ENCODE peak calls at places on chromosomes 2 and 18, in seven cellular contexts. G, F, Q, R, O, E and C are unnamed samples.
A peak's percentile ranks its signal among the peaks of the same experiment; 100 is the strongest.

GRCh38 chr2:31038385-31038784 is 99.9 kb downstream of the GALNT14 start:
- DNase-seq in G (no peak), Q (no peak), R (no peak), F (no peak), O (no peak), E (no peak), C (no peak)

GRCh38 chr2:59176737-59177136 is 935.6 kb upstream of the FANCL start:
- DNase-seq in G (no peak), R (no peak), Q (no peak), E (peak; percentile 18), F (no peak), O (no peak), C (no peak)

GRCh38 chr18:567119-567518 is 13.1 kb upstream of the CETN1 start:
- DNase-seq in F (no peak), O (no peak), Q (no peak), R (no peak), G (no peak), E (no peak), C (no peak)

GRCh38 chr18:58221060-58221725 is 177.2 kb downstream of the NEDD4L start:
- DNase-seq in Q (no peak), R (no peak), F (peak; percentile 72), G (peak; percentile 92), O (no peak), E (no peak), C (peak; percentile 86)

GRCh38 chr18:29147944-29148343 is 971.0 kb upstream of the CDH2 start:
- DNase-seq in O (no peak), Q (no peak), G (no peak), R (no peak), E (no peak), F (peak; percentile 80), C (no peak)

GRCh38 chr18:79935499-79935898 is 16.0 kb downstream of the SLC66A2 start:
- DNase-seq in R (no peak), E (no peak), G (no peak), F (no peak), Q (no peak), O (no peak), C (no peak)

GRCh38 chr18:6397931-6398566 is 16.7 kb downstream of the L3MBTL4 start:
- DNase-seq in R (no peak), Q (no peak), E (no peak), G (no peak), F (no peak), O (no peak), C (no peak)

GRCh38 chr2:45649855-45650806 is 1.3 kb upstream of the PRKCE start:
- DNase-seq in Q (peak; percentile 34), G (no peak), F (peak; percentile 56), O (peak; percentile 77), E (peak; percentile 54), R (no peak), C (no peak)

GRCh38 chr2:113175736-113176695 is 2.2 kb downstream of the PSD4 start:
- DNase-seq in R (no peak), Q (no peak), E (peak; percentile 16), F (no peak), G (no peak), O (no peak), C (no peak)

GRCh38 chr2:11330457-11331142 is 13.8 kb downstream of the ROCK2 start:
- DNase-seq in E (peak; percentile 35), R (no peak), G (no peak), F (peak; percentile 28), Q (no peak), O (no peak), C (no peak)

GRCh38 chr18:58025733-58026132 is 18.3 kb upstream of the NEDD4L start:
- DNase-seq in E (no peak), Q (no peak), O (no peak), R (no peak), G (no peak), F (peak; percentile 28), C (no peak)

GRCh38 chr2:6692819-6693218 is 172.9 kb downstream of the CMPK2 start:
- DNase-seq in Q (no peak), O (peak; percentile 7), G (no peak), F (no peak), E (no peak), R (no peak), C (no peak)

GRCh38 chr2:156657809-156658208 is 221.6 kb downstream of the GPD2 start:
- DNase-seq in R (no peak), O (no peak), Q (no peak), G (no peak), F (peak; percentile 2), E (no peak), C (no peak)